ENCODE peak calls at places on chromosomes 5 and 9, in eight cellular contexts. Q, K, Y, O, E, H, F and A are unnamed samples. For H3K27me3, the result is how much of the 10 kb centered on the place peaks cover.

GRCh38 chr9:99352786-99353185 is 130.7 kb downstream of the SEC61B start:
- DNase-seq in Q (no peak), K (no peak), Y (no peak), O (no peak), E (no peak), H (no peak), F (no peak), A (no peak)

GRCh38 chr9:71608021-71608420 is 160.3 kb downstream of the CEMIP2 start:
- DNase-seq in Q (no peak), K (no peak), Y (no peak), O (no peak), E (no peak), H (no peak), F (no peak), A (no peak)

GRCh38 chr5:56569051-56569450 is 246.3 kb upstream of the MAP3K1 start:
- DNase-seq in Q (no peak), K (no peak), Y (no peak), O (no peak), E (no peak), H (no peak), F (no peak), A (no peak)

GRCh38 chr5:16492398-16493175 is 27.0 kb upstream of the ZNF622 start:
- DNase-seq in Q (no peak), K (peak), Y (no peak), O (no peak), E (no peak), H (no peak), F (peak), A (no peak)

GRCh38 chr9:131309526-131310276 is 20.2 kb downstream of the PLPP7 start:
- DNase-seq in Q (no peak), K (no peak), Y (no peak), O (no peak), E (no peak), H (no peak), F (no peak), A (no peak)

GRCh38 chr5:142100307-142100706 is 8.3 kb upstream of the NDFIP1 start:
- DNase-seq in Q (no peak), K (no peak), Y (no peak), O (no peak), E (no peak), H (no peak), F (no peak), A (no peak)

GRCh38 chr5:5017827-5018559 is 122.1 kb upstream of the ADAMTS16 start:
- DNase-seq in Q (no peak), K (no peak), Y (no peak), O (no peak), E (no peak), H (no peak), F (no peak), A (no peak)

GRCh38 chr5:158407801-158408200 is 548.9 kb upstream of the CLINT1 start:
- DNase-seq in Q (no peak), K (no peak), Y (no peak), O (no peak), E (no peak), H (no peak), F (no peak), A (no peak)

GRCh38 chr5:115815693-115816225 is 700 bp downstream of the CDO1 start:
- DNase-seq in Q (peak), K (no peak), Y (peak), O (no peak), E (no peak), H (no peak), F (no peak), A (no peak)

GRCh38 chr5:42399702-42400101 is 23.5 kb upstream of the GHR start:
- DNase-seq in Q (no peak), K (no peak), Y (no peak), O (no peak), E (no peak), H (no peak), F (no peak), A (no peak)

GRCh38 chr9:86885232-86885631 is 62.1 kb downstream of the GAS1 start:
- DNase-seq in Q (peak), K (no peak), Y (no peak), O (no peak), E (no peak), H (no peak), F (no peak), A (no peak)

GRCh38 chr5:172453986-172454354 is 355 bp downstream of the SH3PXD2B start:
- DNase-seq in Q (peak), K (no peak), Y (no peak), O (peak), E (no peak), H (no peak), F (peak), A (no peak)

DNA sequence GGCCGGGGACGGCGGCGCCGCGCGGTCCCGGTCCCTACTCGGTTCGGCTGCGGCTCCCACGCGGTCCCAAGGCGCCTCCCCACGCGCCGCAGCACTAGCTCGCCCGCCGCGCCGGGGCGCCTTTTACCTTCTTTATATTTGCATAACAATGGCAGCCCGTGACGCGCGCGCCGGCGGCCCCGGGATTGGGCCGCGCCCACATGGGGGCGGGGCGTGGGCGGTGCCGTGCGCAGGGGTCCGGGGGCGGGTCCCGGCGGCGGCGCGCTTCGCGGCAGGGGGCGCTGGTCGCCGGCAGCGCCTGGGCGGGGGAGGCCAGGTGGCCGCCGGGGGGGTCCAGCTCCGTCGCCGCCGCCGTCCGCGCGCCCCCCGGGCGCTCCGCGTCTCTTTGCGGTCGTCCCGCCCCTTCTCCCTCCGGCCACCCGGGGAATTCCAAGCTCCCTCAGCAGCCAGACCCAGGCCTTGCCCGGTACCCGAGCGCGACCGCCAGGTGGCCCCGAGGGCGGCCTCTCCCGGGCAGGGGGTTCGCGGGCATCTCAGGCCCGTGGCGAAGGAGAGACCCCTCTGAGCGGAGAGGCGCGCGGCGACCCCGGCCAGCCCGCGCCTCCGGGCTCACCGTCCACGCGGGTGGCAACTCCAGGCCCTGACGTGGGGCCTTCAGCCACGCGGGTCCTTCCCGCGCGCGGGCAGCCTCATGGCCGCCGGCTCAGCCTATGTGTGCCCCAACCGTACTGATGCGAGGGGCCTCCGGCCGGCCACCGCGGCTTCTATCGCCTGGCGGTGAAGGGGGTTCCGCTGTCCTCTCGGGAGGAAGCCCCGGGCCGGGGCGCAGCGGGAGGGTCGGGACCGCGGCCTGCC is at the start of gene NRARP:
- DNase-seq in Q (peak), K (peak), Y (peak), O (peak), E (no peak), H (peak), F (peak), A (peak)
- H3K27me3 ChIP-seq in Q (under half), K (under half), Y (under half), O (half or more), E (under half), H (under half), F (under half), A (under half)

DNA sequence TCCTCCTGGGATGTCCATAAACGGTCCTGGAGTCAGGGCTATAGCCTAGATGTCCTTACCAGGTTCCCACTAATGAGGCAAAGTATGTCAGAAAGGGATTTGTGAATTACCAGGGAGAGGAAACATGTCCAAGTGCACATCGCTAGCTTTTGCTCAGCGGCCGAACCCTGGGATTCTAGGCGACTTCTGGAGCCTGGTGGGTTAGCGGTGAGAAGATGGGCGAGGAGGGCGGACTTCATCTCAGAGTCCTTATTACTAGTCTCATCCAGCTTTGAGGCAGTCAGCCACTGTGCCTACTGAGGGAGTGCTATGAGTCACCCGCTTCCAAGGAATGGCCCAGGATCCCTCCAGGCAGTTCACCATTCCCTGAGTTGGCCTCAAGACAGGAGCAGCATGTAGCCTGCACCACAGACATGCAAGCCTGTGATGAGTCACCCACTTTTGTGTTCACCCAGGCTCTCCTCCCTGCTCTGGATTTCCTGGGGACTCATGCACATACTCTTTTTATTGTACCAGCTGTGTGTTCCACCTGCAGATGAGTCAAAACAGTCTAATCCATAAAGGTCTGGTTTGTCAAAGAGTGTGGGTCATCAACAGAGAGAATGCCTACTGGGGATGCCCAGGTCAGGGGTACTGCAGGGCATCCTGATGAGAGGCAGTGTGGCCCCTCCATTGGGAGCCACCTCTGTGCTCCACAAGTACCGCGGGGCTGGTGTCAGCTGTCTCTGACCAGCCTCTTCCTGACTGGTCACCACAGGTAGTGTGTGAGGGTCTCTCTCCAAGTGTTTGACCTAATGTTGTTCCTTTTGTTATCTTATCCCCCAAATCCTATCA is 20.2 kb downstream of the SLC22A5 start:
- DNase-seq in Q (no peak), K (peak), Y (no peak), O (peak), E (no peak), H (peak), F (peak), A (peak)
- TF ChIP-seq POLR2AphosphoS5 in Q (no peak), K (peak), Y (no peak), O (peak), E (no peak), H (peak), F (peak), A (peak)

GRCh38 chr5:111066261-111066938 is 5.1 kb upstream of the TSLP start:
- DNase-seq in Q (no peak), K (no peak), Y (no peak), O (no peak), E (no peak), H (no peak), F (no peak), A (no peak)

GRCh38 chr5:111069839-111070238 is 1.7 kb upstream of the TSLP start:
- DNase-seq in Q (no peak), K (no peak), Y (no peak), O (no peak), E (no peak), H (no peak), F (no peak), A (no peak)

GRCh38 chr5:111071413-111071812 is at the start of gene TSLP:
- DNase-seq in Q (no peak), K (no peak), Y (no peak), O (no peak), E (no peak), H (no peak), F (no peak), A (no peak)

GRCh38 chr5:111070272-111071134 is 1.0 kb upstream of the TSLP start:
- DNase-seq in Q (peak), K (peak), Y (peak), O (peak), E (no peak), H (no peak), F (no peak), A (no peak)

DNA sequence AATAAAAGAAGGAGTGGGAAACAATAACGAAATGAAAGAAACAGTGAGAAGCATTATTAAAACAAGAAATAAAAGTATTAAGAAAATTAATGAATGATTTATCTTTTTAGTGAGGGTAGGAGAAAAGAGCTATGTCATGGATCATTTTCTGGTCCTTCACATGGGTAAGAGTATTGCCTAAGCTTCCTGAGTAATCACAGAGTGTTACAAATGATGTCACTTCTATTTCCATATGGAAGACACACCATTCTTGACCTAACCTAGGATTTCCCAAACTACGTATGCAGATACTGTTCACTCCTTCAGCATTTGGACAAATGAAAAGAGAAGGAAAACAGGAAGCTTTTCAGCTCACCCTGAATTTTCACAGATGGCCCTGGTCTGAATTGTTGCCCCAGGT is 3.3 kb upstream of the TSLP start:
- DNase-seq in Q (no peak), K (no peak), Y (no peak), O (no peak), E (no peak), H (no peak), F (no peak), A (no peak)
- H3K27me3 ChIP-seq in Q (half or more), K (under half), Y (under half), O (under half), E (under half), H (under half), F (half or more), A (under half)

DNA sequence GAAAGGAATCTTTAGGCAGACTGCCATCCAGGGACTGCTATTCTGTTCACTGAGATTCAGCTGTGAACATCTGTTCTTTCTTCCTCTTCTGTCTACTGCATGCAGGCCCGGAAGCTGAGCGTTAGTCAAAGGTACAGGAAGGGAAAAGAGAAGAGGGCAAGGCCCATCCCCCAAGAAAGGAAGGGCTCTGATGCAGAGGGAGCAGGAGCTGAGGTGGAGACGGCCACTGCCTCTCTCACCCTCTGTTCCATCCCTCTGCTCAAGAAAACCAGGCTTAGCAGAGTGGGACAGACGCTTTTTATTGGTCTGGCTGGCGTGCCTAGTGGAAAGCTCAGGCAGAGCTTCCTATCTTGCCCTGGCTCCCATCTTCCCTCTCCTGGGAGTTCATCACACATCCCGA is 57.5 kb downstream of the PFDN1 start:
- DNase-seq in Q (no peak), K (no peak), Y (no peak), O (peak), E (no peak), H (no peak), F (no peak), A (no peak)
- TF ChIP-seq POLR2AphosphoS5 in Q (no peak), K (no peak), Y (no peak), O (no peak), E (no peak), H (no peak), F (no peak), A (no peak)

GRCh38 chr9:35911690-35912089 is 2.4 kb downstream of the SPAAR start:
- DNase-seq in Q (no peak), K (no peak), Y (no peak), O (no peak), E (no peak), H (no peak), F (no peak), A (no peak)

GRCh38 chr9:35912791-35913400 is 3.6 kb downstream of the SPAAR start:
- DNase-seq in Q (no peak), K (no peak), Y (no peak), O (no peak), E (no peak), H (no peak), F (no peak), A (no peak)

GRCh38 chr9:35909687-35910612 is 660 bp downstream of the SPAAR start:
- DNase-seq in Q (no peak), K (no peak), Y (no peak), O (no peak), E (no peak), H (no peak), F (no peak), A (no peak)

GRCh38 chr9:35909274-35909673 is at the start of gene SPAAR:
- DNase-seq in Q (no peak), K (no peak), Y (no peak), O (no peak), E (no peak), H (no peak), F (no peak), A (no peak)

DNA sequence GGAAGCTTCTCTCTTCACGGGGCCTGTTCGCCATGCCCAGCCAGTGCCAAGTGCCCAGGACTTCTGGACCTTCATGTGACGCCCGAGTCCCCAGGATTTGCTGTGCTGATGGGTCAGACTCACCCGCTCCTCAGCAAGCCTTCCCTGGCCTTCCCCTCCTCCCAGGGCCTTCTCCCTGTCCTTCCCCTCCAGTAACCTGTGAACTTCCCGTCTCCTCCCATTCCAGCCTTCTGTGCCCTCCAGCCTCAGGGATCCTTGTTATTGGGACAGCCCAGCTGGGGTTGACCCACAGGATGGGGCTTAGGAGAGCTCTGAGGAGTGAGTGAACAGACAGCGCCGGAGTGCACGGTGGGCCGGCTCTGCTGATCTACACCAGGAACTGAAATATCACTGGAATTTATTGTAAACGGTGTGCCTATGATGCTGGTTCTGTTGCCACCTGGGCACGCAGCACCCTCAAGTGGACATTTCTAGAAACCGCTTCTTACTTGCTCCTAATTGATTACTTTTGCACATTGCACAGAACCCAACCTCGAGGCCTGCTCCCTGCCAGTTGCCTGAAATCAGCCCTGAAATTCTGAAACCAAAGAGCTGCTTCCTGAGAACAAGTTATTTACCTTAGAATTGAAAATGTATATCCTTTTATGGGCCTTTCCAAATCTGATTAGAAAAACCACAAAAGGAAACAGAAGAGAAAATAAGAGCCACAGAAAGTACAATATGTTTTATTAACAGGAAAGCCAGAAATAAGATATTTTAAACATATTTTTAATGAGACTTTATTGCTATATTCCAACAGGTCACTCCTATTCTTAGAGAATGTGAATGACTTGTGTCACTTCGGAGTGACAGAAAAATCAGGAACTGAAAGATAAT is 1.6 kb downstream of the SPAAR start:
- DNase-seq in Q (peak), K (peak), Y (peak), O (no peak), E (no peak), H (peak), F (peak), A (no peak)
- H3K27me3 ChIP-seq in Q (under half), K (under half), Y (under half), O (under half), E (under half), H (under half), F (under half), A (under half)

GRCh38 chr9:14314929-14315753 is 1.2 kb upstream of the NFIB start:
- DNase-seq in Q (peak), K (peak), Y (peak), O (peak), E (no peak), H (no peak), F (peak), A (peak)

GRCh38 chr9:14314424-14314928 is 535 bp upstream of the NFIB start:
- DNase-seq in Q (peak), K (peak), Y (no peak), O (peak), E (no peak), H (peak), F (peak), A (peak)

GRCh38 chr9:14317667-14318255 is 3.8 kb upstream of the NFIB start:
- DNase-seq in Q (no peak), K (no peak), Y (no peak), O (no peak), E (no peak), H (no peak), F (no peak), A (no peak)

GRCh38 chr9:14316574-14317304 is 2.8 kb upstream of the NFIB start:
- DNase-seq in Q (peak), K (no peak), Y (no peak), O (no peak), E (no peak), H (no peak), F (no peak), A (no peak)

GRCh38 chr9:14315754-14316573 is 2.0 kb upstream of the NFIB start:
- DNase-seq in Q (peak), K (no peak), Y (peak), O (no peak), E (no peak), H (no peak), F (peak), A (no peak)
- TF ChIP-seq POLR2AphosphoS5 in Q (no peak), K (no peak), Y (no peak), O (peak), E (no peak), H (no peak), F (no peak), A (peak)